ENCODE peak calls at places on chromosomes 7 and 10, in four cellular contexts. One of them, this sample, is unnamed.
A peak's percentile ranks its signal among the peaks of the same experiment; 100 is the strongest.

GRCh38 chr7:149225656-149226055 is 13.8 kb upstream of the ZNF212 start:
- DNase-seq in cardiac fibroblast: no peak
- DNase-seq in tibial artery: no peak
- DNase-seq in bronchial epithelial cell: no peak
- DNase-seq in this sample: no peak

GRCh38 chr7:134870156-134870555 is 90.7 kb downstream of the CALD1 start:
- DNase-seq in bronchial epithelial cell: no peak
- DNase-seq in cardiac fibroblast: no peak
- DNase-seq in tibial artery: no peak
- DNase-seq in this sample: no peak

GRCh38 chr7:55077581-55078410 is 59.0 kb downstream of the EGFR start:
- DNase-seq in cardiac fibroblast: no peak
- DNase-seq in tibial artery: no peak
- DNase-seq in bronchial epithelial cell: no peak
- DNase-seq in this sample: no peak

GRCh38 chr7:7542251-7542835 is 6.7 kb upstream of the COL28A1 start:
- DNase-seq in cardiac fibroblast: no peak
- DNase-seq in bronchial epithelial cell: no peak
- DNase-seq in tibial artery: no peak
- DNase-seq in this sample: no peak

GRCh38 chr7:81626008-81626407 is 143.8 kb downstream of the HGF start:
- DNase-seq in cardiac fibroblast: peak; percentile 86
- DNase-seq in bronchial epithelial cell: no peak
- DNase-seq in tibial artery: no peak
- DNase-seq in this sample: peak; percentile 69

GRCh38 chr10:34954142-34954541 is 136.0 kb downstream of the CUL2 start:
- DNase-seq in cardiac fibroblast: no peak
- DNase-seq in bronchial epithelial cell: peak; percentile 88
- DNase-seq in tibial artery: no peak
- DNase-seq in this sample: no peak

GRCh38 chr10:31210190-31210589 is 108.8 kb upstream of the ZEB1 start:
- DNase-seq in cardiac fibroblast: no peak
- DNase-seq in tibial artery: no peak
- DNase-seq in bronchial epithelial cell: no peak
- DNase-seq in this sample: no peak

GRCh38 chr7:112868609-112869008 is 78.4 kb upstream of the TMEM168 start:
- DNase-seq in tibial artery: no peak
- DNase-seq in cardiac fibroblast: no peak
- DNase-seq in bronchial epithelial cell: no peak
- DNase-seq in this sample: no peak

GRCh38 chr7:24346129-24346528 is 62.1 kb downstream of the NPY start:
- DNase-seq in bronchial epithelial cell: no peak
- DNase-seq in cardiac fibroblast: no peak
- DNase-seq in tibial artery: no peak
- DNase-seq in this sample: peak; percentile 4

GRCh38 chr7:157555308-157555707 is 218.5 kb downstream of the DNAJB6 start:
- DNase-seq in tibial artery: no peak
- DNase-seq in bronchial epithelial cell: no peak
- DNase-seq in cardiac fibroblast: no peak
- DNase-seq in this sample: no peak

GRCh38 chr10:31278279-31278941 is 40.6 kb upstream of the ZEB1 start:
- DNase-seq in cardiac fibroblast: no peak
- DNase-seq in tibial artery: no peak
- DNase-seq in bronchial epithelial cell: no peak
- DNase-seq in this sample: peak; percentile 69

GRCh38 chr7:127418459-127418858 is 26.0 kb upstream of the ZNF800 start:
- DNase-seq in tibial artery: no peak
- DNase-seq in cardiac fibroblast: no peak
- DNase-seq in bronchial epithelial cell: no peak
- DNase-seq in this sample: no peak